ENCODE peak calls at places on chromosomes 2 and 18, in four cellular contexts. One of them, this sample, is unnamed. For H3K27me3, the result is how much of the 10 kb centered on the place peaks cover.

GRCh38 chr2:12819098-12819465 is 102.3 kb downstream of the TRIB2 start:
- DNase-seq in CD8-positive, alpha-beta T cell: no peak
- DNase-seq in mammary epithelial cell: peak
- DNase-seq in stomach: peak
- DNase-seq in this sample: peak

GRCh38 chr2:88059979-88060906 is 4.7 kb upstream of the KRCC1 start:
- DNase-seq in stomach: no peak
- DNase-seq in mammary epithelial cell: peak
- DNase-seq in CD8-positive, alpha-beta T cell: peak
- DNase-seq in this sample: peak

GRCh38 chr2:197211881-197212342 is 98.7 kb downstream of the ANKRD44 start:
- DNase-seq in stomach: no peak
- DNase-seq in mammary epithelial cell: no peak
- DNase-seq in CD8-positive, alpha-beta T cell: no peak
- DNase-seq in this sample: no peak

GRCh38 chr2:76711490-76711889 is 810.7 kb downstream of the LRRTM4 start:
- DNase-seq in CD8-positive, alpha-beta T cell: no peak
- DNase-seq in stomach: no peak
- DNase-seq in mammary epithelial cell: no peak
- DNase-seq in this sample: no peak

GRCh38 chr2:165814473-165814872 is 20.4 kb upstream of the GALNT3 start:
- DNase-seq in mammary epithelial cell: no peak
- DNase-seq in stomach: no peak
- DNase-seq in CD8-positive, alpha-beta T cell: no peak
- DNase-seq in this sample: no peak

GRCh38 chr2:101684313-101684712 is 13.2 kb upstream of the MAP4K4 start:
- DNase-seq in CD8-positive, alpha-beta T cell: no peak
- DNase-seq in stomach: no peak
- DNase-seq in mammary epithelial cell: no peak
- DNase-seq in this sample: no peak

GRCh38 chr2:115825912-115826311 is 1383.5 kb downstream of the DPP10 start:
- DNase-seq in CD8-positive, alpha-beta T cell: no peak
- DNase-seq in stomach: no peak
- DNase-seq in mammary epithelial cell: no peak
- DNase-seq in this sample: no peak

GRCh38 chr18:3262234-3263171 is 570 bp downstream of the MYL12B start:
- DNase-seq in CD8-positive, alpha-beta T cell: no peak
- DNase-seq in mammary epithelial cell: peak
- DNase-seq in stomach: no peak
- DNase-seq in this sample: no peak

GRCh38 chr2:197871780-197872456 is 67.5 kb downstream of the PLCL1 start:
- DNase-seq in mammary epithelial cell: no peak
- DNase-seq in CD8-positive, alpha-beta T cell: no peak
- DNase-seq in stomach: no peak
- DNase-seq in this sample: no peak

GRCh38 chr2:134293719-134294537 is 40.1 kb downstream of the MGAT5 start:
- DNase-seq in CD8-positive, alpha-beta T cell: no peak
- DNase-seq in stomach: no peak
- DNase-seq in mammary epithelial cell: peak
- DNase-seq in this sample: no peak

GRCh38 chr2:40004336-40004735 is 225.3 kb upstream of the THUMPD2 start:
- DNase-seq in CD8-positive, alpha-beta T cell: no peak
- DNase-seq in mammary epithelial cell: no peak
- DNase-seq in stomach: no peak
- DNase-seq in this sample: no peak

GRCh38 chr2:10810175-10811161 is 2.1 kb downstream of the PDIA6 start:
- DNase-seq in stomach: no peak
- DNase-seq in CD8-positive, alpha-beta T cell: no peak
- DNase-seq in mammary epithelial cell: peak
- DNase-seq in this sample: peak

GRCh38 chr2:68363731-68364130 is 1.4 kb upstream of the PLEK start:
- DNase-seq in mammary epithelial cell: no peak
- DNase-seq in stomach: no peak
- DNase-seq in CD8-positive, alpha-beta T cell: no peak
- DNase-seq in this sample: no peak

GRCh38 chr2:223993634-223994232 is 36.5 kb downstream of the MRPL44 start:
- DNase-seq in CD8-positive, alpha-beta T cell: peak
- DNase-seq in mammary epithelial cell: peak
- DNase-seq in stomach: peak
- DNase-seq in this sample: peak

GRCh38 chr2:39142012-39142346 is 21.1 kb upstream of the SOS1 start:
- DNase-seq in mammary epithelial cell: no peak
- DNase-seq in CD8-positive, alpha-beta T cell: no peak
- DNase-seq in stomach: no peak
- DNase-seq in this sample: no peak

GRCh38 chr2:66888791-66889631 is 454.1 kb downstream of the MEIS1 start:
- DNase-seq in stomach: no peak
- DNase-seq in CD8-positive, alpha-beta T cell: no peak
- DNase-seq in mammary epithelial cell: peak
- DNase-seq in this sample: peak

GRCh38 chr2:231613054-231613654 is 20.5 kb downstream of the TEX44 start:
- DNase-seq in mammary epithelial cell: no peak
- DNase-seq in stomach: no peak
- DNase-seq in CD8-positive, alpha-beta T cell: no peak
- DNase-seq in this sample: peak

GRCh38 chr2:74001781-74002514 is 17.2 kb downstream of the TET3 start:
- DNase-seq in CD8-positive, alpha-beta T cell: no peak
- DNase-seq in mammary epithelial cell: no peak
- DNase-seq in stomach: no peak
- DNase-seq in this sample: no peak

GRCh38 chr2:239211391-239212094 is 189.3 kb downstream of the HDAC4 start:
- DNase-seq in stomach: no peak
- DNase-seq in mammary epithelial cell: peak
- DNase-seq in CD8-positive, alpha-beta T cell: no peak
- DNase-seq in this sample: no peak

GRCh38 chr2:230443540-230443939 is 27.5 kb downstream of the SP100 start:
- DNase-seq in stomach: no peak
- DNase-seq in CD8-positive, alpha-beta T cell: no peak
- DNase-seq in mammary epithelial cell: peak
- DNase-seq in this sample: peak

GRCh38 chr18:8396244-8396643 is 213.0 kb upstream of the RAB12 start:
- DNase-seq in CD8-positive, alpha-beta T cell: no peak
- DNase-seq in mammary epithelial cell: no peak
- DNase-seq in stomach: no peak
- DNase-seq in this sample: no peak

GRCh38 chr2:239726091-239726591 is 299.0 kb downstream of the NDUFA10 start:
- DNase-seq in mammary epithelial cell: no peak
- DNase-seq in stomach: no peak
- DNase-seq in CD8-positive, alpha-beta T cell: no peak
- DNase-seq in this sample: no peak

GRCh38 chr2:37833420-37833819 is 91.7 kb upstream of the RMDN2 start:
- DNase-seq in mammary epithelial cell: peak
- DNase-seq in CD8-positive, alpha-beta T cell: no peak
- DNase-seq in stomach: no peak
- DNase-seq in this sample: no peak

GRCh38 chr2:170155022-170155722 is 22.8 kb upstream of the MYO3B start:
- DNase-seq in mammary epithelial cell: no peak
- DNase-seq in CD8-positive, alpha-beta T cell: no peak
- DNase-seq in stomach: no peak
- DNase-seq in this sample: peak

GRCh38 chr2:95357717-95358280 is 44.7 kb upstream of the FAHD2A start:
- DNase-seq in mammary epithelial cell: no peak
- DNase-seq in CD8-positive, alpha-beta T cell: no peak
- DNase-seq in stomach: peak
- DNase-seq in this sample: no peak

GRCh38 chr18:74128114-74128513 is 19.5 kb downstream of the FBXO15 start:
- DNase-seq in mammary epithelial cell: no peak
- DNase-seq in CD8-positive, alpha-beta T cell: no peak
- DNase-seq in stomach: no peak
- DNase-seq in this sample: no peak

GRCh38 chr2:48946444-48947048 is 191.0 kb upstream of the LHCGR start:
- DNase-seq in CD8-positive, alpha-beta T cell: peak
- DNase-seq in mammary epithelial cell: peak
- DNase-seq in stomach: peak
- DNase-seq in this sample: peak

GRCh38 chr2:138716183-138716582 is 64.0 kb downstream of the NXPH2 start:
- DNase-seq in CD8-positive, alpha-beta T cell: no peak
- DNase-seq in stomach: no peak
- DNase-seq in mammary epithelial cell: no peak
- DNase-seq in this sample: no peak
- TF ChIP-seq CTCF in CD8-positive, alpha-beta T cell: no peak
- TF ChIP-seq CTCF in stomach: no peak
- TF ChIP-seq CTCF in mammary epithelial cell: no peak
- TF ChIP-seq CTCF in this sample: peak

GRCh38 chr2:63034575-63034974 is 16.1 kb upstream of the OTX1 start:
- DNase-seq in mammary epithelial cell: no peak
- DNase-seq in stomach: no peak
- DNase-seq in CD8-positive, alpha-beta T cell: no peak
- DNase-seq in this sample: no peak
- H3K4me3 ChIP-seq in mammary epithelial cell: no peak
- H3K4me3 ChIP-seq in stomach: no peak
- H3K4me3 ChIP-seq in CD8-positive, alpha-beta T cell: no peak
- H3K4me3 ChIP-seq in this sample: no peak

GRCh38 chr2:153787612-153788011 is 84.1 kb upstream of the GALNT13 start:
- DNase-seq in stomach: no peak
- DNase-seq in mammary epithelial cell: no peak
- DNase-seq in CD8-positive, alpha-beta T cell: no peak
- DNase-seq in this sample: no peak

DNA sequence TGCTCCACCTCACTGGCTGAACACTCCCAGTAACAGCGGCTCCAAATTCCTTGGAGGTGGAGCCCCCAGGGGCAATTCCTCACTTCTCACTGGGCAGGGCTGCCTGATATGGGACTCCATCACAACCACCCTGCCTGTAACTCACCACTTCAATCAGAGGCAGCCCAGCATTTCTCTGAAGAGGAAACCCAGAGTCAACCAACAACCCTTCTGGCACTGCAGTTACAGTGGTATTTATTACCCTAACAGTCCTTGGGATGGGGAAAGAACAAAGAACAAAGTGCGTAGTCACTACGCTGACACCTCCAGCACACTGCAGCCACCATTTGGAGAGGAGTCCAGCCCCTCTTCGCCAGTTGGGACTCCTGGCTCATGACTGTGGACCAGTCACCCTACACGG is 85.7 kb upstream of the GALNT13 start:
- DNase-seq in stomach: no peak
- DNase-seq in CD8-positive, alpha-beta T cell: no peak
- DNase-seq in mammary epithelial cell: no peak
- DNase-seq in this sample: no peak
- H3K27me3 ChIP-seq in stomach: under half
- H3K27me3 ChIP-seq in CD8-positive, alpha-beta T cell: under half
- H3K27me3 ChIP-seq in mammary epithelial cell: under half
- H3K27me3 ChIP-seq in this sample: under half

GRCh38 chr2:28678175-28678855 is 73.3 kb upstream of the PPP1CB start:
- DNase-seq in mammary epithelial cell: no peak
- DNase-seq in stomach: no peak
- DNase-seq in CD8-positive, alpha-beta T cell: no peak
- DNase-seq in this sample: no peak
- TF ChIP-seq CTCF in mammary epithelial cell: no peak
- TF ChIP-seq CTCF in stomach: no peak
- TF ChIP-seq CTCF in CD8-positive, alpha-beta T cell: no peak
- TF ChIP-seq CTCF in this sample: no peak

DNA sequence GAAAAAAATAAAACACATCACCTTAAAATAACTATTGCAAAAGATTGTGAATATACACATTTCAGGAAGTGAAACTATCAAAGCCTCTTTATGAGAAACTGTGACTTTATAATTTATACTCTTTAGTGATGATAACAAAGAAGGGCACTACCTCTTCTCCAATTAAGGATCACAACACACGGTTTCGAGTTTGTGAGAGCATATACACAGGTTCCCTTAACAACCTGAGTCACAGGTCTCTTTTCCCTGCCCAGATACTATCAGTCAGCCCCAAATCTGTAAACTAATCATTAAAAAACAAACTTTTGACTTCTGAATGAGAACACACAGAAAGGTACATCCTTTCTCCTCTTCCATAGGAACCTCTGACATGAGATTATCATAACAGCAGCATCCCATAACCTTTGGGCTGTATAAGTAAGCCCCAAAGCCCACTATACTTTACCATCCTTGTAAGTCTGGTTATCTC is 44.9 kb downstream of the PTPN2 start:
- DNase-seq in CD8-positive, alpha-beta T cell: no peak
- DNase-seq in stomach: no peak
- DNase-seq in mammary epithelial cell: peak
- DNase-seq in this sample: peak
- H3K4me3 ChIP-seq in CD8-positive, alpha-beta T cell: peak
- H3K4me3 ChIP-seq in stomach: no peak
- H3K4me3 ChIP-seq in mammary epithelial cell: no peak
- H3K4me3 ChIP-seq in this sample: no peak

DNA sequence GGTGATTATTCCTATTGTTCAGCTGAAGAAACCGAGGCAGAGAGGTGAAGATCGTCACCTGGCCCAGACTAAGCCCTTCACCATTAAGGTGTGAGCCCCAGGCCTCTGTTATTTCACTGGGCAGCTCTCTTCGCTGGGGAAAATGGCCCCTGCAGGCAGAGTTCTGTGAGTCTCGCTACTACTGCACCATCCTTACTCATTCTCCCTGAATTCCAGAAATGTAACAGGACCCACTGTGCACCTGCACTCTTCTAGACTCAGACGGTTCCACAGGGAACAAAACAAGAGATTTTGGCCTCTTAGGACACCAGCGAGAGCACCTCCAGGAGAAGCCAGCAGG is 147.7 kb upstream of the GLI2 start:
- DNase-seq in stomach: no peak
- DNase-seq in mammary epithelial cell: no peak
- DNase-seq in CD8-positive, alpha-beta T cell: no peak
- DNase-seq in this sample: no peak
- H3K27me3 ChIP-seq in stomach: under half
- H3K27me3 ChIP-seq in mammary epithelial cell: under half
- H3K27me3 ChIP-seq in CD8-positive, alpha-beta T cell: under half
- H3K27me3 ChIP-seq in this sample: under half